ENCODE peak calls at places on chromosomes 16 and 17, in eight cellular contexts. K, N, H, T, Q, X, B and A are unnamed samples.
A peak's percentile ranks its signal among the peaks of the same experiment; 100 is the strongest.

GRCh38 chr17:72766761-72767356 is 325.6 kb downstream of the SLC39A11 start:
- DNase-seq in B (no peak), T (no peak), X (no peak), H (no peak), Q (no peak), N (no peak), K (no peak), A (no peak)

GRCh38 chr17:2120550-2121335 is 65.8 kb downstream of the HIC1 start:
- DNase-seq in T (no peak), Q (no peak), K (no peak), N (no peak), B (no peak), H (no peak), X (no peak), A (peak; percentile 73)

GRCh38 chr16:2532494-2533141 is 1.4 kb upstream of the CEMP1 start:
- DNase-seq in H (no peak), K (no peak), B (peak; percentile 65), T (peak; percentile 78), N (peak; percentile 48), Q (peak; percentile 91), X (peak; percentile 91), A (no peak)

GRCh38 chr16:589658-590159 is at the start of gene RAB40C:
- DNase-seq in K (peak; percentile 81), H (peak; percentile 92), T (peak; percentile 100), N (peak; percentile 88), X (peak; percentile 99), Q (peak; percentile 100), B (peak; percentile 100), A (peak; percentile 93)

GRCh38 chr17:57245786-57246185 is 10.5 kb upstream of the MSI2 start:
- DNase-seq in K (no peak), B (no peak), N (no peak), T (no peak), X (no peak), H (no peak), Q (no peak), A (no peak)

GRCh38 chr16:81634380-81635121 is 144.5 kb upstream of the PLCG2 start:
- DNase-seq in N (no peak), H (no peak), Q (no peak), K (no peak), B (no peak), X (no peak), T (no peak), A (no peak)

GRCh38 chr17:2179615-2180295 is 123.8 kb downstream of the SMG6 start:
- DNase-seq in B (peak; percentile 94), N (no peak), K (no peak), X (peak; percentile 83), Q (peak; percentile 75), H (no peak), T (peak; percentile 83), A (peak; percentile 91)

GRCh38 chr16:86834451-86835035 is 256.2 kb downstream of the FOXL1 start:
- DNase-seq in X (no peak), Q (no peak), T (no peak), B (peak; percentile 44), N (no peak), H (no peak), K (peak; percentile 71), A (no peak)

GRCh38 chr16:50244504-50245416 is 21.6 kb upstream of the ADCY7 start:
- DNase-seq in B (no peak), H (no peak), T (no peak), N (no peak), K (no peak), X (no peak), Q (no peak), A (no peak)

GRCh38 chr17:42103221-42103954 is 5.1 kb upstream of the ZNF385C start:
- DNase-seq in N (no peak), K (no peak), B (no peak), X (no peak), H (no peak), T (no peak), Q (no peak), A (no peak)

GRCh38 chr17:44581868-44582267 is 24.6 kb downstream of the FZD2 start:
- DNase-seq in H (no peak), K (no peak), N (no peak), T (no peak), Q (peak; percentile 39), X (no peak), B (no peak), A (no peak)

GRCh38 chr16:47475786-47476185 is 14.7 kb downstream of the PHKB start:
- DNase-seq in X (no peak), H (no peak), N (no peak), K (peak; percentile 16), B (peak; percentile 33), T (peak; percentile 52), Q (no peak), A (no peak)

GRCh38 chr17:19317359-19318095 is 45.0 kb downstream of the B9D1 start:
- DNase-seq in N (no peak), H (no peak), K (peak; percentile 29), B (peak; percentile 90), T (peak; percentile 92), Q (peak; percentile 94), X (peak; percentile 63), A (no peak)

GRCh38 chr17:27356091-27356705 is 62.3 kb downstream of the WSB1 start:
- DNase-seq in N (no peak), Q (no peak), X (no peak), K (no peak), H (no peak), T (no peak), B (no peak), A (no peak)

GRCh38 chr17:27354051-27354490 is 60.2 kb downstream of the WSB1 start:
- DNase-seq in T (no peak), X (no peak), K (no peak), Q (no peak), N (no peak), H (no peak), B (peak; percentile 33), A (no peak)

GRCh38 chr17:27353469-27354050 is 59.6 kb downstream of the WSB1 start:
- DNase-seq in T (peak; percentile 96), N (peak; percentile 76), B (peak; percentile 95), X (peak; percentile 94), K (peak; percentile 19), H (peak; percentile 74), Q (peak; percentile 94), A (peak; percentile 54)

GRCh38 chr17:27355419-27355818 is 61.5 kb downstream of the WSB1 start:
- DNase-seq in X (no peak), Q (no peak), N (no peak), B (no peak), T (no peak), H (no peak), K (no peak), A (no peak)

GRCh38 chr17:27354491-27355081 is 60.7 kb downstream of the WSB1 start:
- DNase-seq in N (peak; percentile 41), T (no peak), H (no peak), X (peak; percentile 36), K (no peak), B (no peak), Q (no peak), A (no peak)
- TF ChIP-seq CTCF in N (no peak), T (no peak), H (no peak), X (no peak), K (no peak), B (no peak), Q (no peak), A (no peak)

GRCh38 chr17:16435951-16436886 is 20.8 kb downstream of the TRPV2 start:
- DNase-seq in K (no peak), X (no peak), N (no peak), T (no peak), H (no peak), Q (no peak), B (no peak), A (no peak)
- H3K4me3 ChIP-seq in K (no peak overlapping the region), X (no peak overlapping the region), N (no peak overlapping the region), T (no peak overlapping the region), H (no peak overlapping the region), Q (no peak overlapping the region), B (no peak overlapping the region), A (no peak overlapping the region)

GRCh38 chr17:37736428-37736827 is 8.4 kb downstream of the HNF1B start:
- DNase-seq in T (no peak), H (no peak), B (no peak), X (no peak), K (no peak), N (no peak), Q (no peak), A (no peak)

GRCh38 chr17:37740861-37741260 is 4.0 kb downstream of the HNF1B start:
- DNase-seq in Q (no peak), H (no peak), X (no peak), T (no peak), K (no peak), B (no peak), N (no peak), A (no peak)

GRCh38 chr17:37735165-37735564 is 9.7 kb downstream of the HNF1B start:
- DNase-seq in T (no peak), Q (no peak), K (no peak), X (no peak), N (no peak), H (no peak), B (no peak), A (no peak)

GRCh38 chr17:37737971-37738370 is 6.9 kb downstream of the HNF1B start:
- DNase-seq in N (no peak), T (no peak), Q (no peak), K (no peak), B (no peak), X (no peak), H (no peak), A (no peak)

DNA sequence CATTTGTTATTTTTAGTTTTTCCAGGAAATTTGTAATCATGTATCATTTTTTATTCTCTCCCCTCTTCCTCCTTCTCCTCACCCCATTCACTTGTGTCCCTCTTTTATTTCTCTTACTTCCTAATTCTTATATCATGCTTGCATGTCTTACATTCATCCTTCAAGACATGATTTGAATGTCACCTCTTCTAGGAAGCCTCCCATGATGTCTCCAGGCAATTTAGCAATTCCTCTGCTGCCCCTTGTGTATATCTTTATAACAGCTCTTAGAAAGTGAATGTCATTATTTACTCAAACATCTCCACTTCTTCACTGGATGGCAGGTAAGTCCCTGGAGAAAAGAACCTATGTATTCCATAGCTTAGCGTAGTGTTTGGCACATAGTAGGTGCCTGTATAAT is 7.8 kb downstream of the HNF1B start:
- DNase-seq in B (no peak), T (no peak), K (no peak), X (no peak), N (no peak), H (no peak), Q (no peak), A (no peak)
- TF ChIP-seq CTCF in B (no peak), T (no peak), K (peak; percentile 4), X (no peak), N (peak; percentile 50), H (no peak), Q (peak; percentile 5), A (peak; percentile 21)

GRCh38 chr16:9092963-9093477 is 1.6 kb downstream of the HAPSTR1 start:
- DNase-seq in Q (peak; percentile 58), X (peak; percentile 73), T (peak; percentile 62), K (no peak), B (peak; percentile 47), H (no peak), N (no peak), A (no peak)

GRCh38 chr16:9095998-9096397 is 4.6 kb downstream of the HAPSTR1 start:
- DNase-seq in B (no peak), Q (no peak), K (no peak), X (no peak), H (no peak), T (no peak), N (no peak), A (no peak)

GRCh38 chr16:9094008-9094846 is 2.8 kb downstream of the HAPSTR1 start:
- DNase-seq in B (no peak), N (no peak), T (no peak), X (no peak), Q (no peak), K (no peak), H (no peak), A (no peak)

GRCh38 chr16:9096416-9096952 is 5.0 kb downstream of the HAPSTR1 start:
- DNase-seq in T (no peak), X (no peak), Q (no peak), B (no peak), K (no peak), H (no peak), N (peak; percentile 85), A (no peak)

GRCh38 chr16:9095171-9095570 is 3.7 kb downstream of the HAPSTR1 start:
- DNase-seq in N (no peak), Q (no peak), T (no peak), K (no peak), B (no peak), X (no peak), H (no peak), A (no peak)
- H3K4me3 ChIP-seq in N (peak overlapping the region; percentile 86), Q (no peak overlapping the region), T (peak overlapping the region; percentile 89), K (peak overlapping the region; percentile 93), B (peak overlapping the region; percentile 97), X (no peak overlapping the region), H (peak overlapping the region; percentile 17), A (peak overlapping the region; percentile 79)